ENCODE peak calls at places on chromosomes 4 and X, in four cellular contexts. P is SW480; O is activated CD4-positive, alpha-beta T cell treated with anti-CD3 and anti-CD28 coated beads for 48 hours; E is AG09309. N is an unnamed sample.

GRCh38 chr4:123589361-123589760 is 192.8 kb downstream of the SPRY1 start:
- DNase-seq in P (no peak), O (no peak), E (no peak), N (no peak)

GRCh38 chr4:89324671-89325070 is 17.1 kb upstream of the GPRIN3 start:
- DNase-seq in P (no peak), O (no peak), E (no peak), N (peak)

GRCh38 chrX:150074175-150074574 is 135.9 kb upstream of the EOLA2 start:
- DNase-seq in P (no peak), O (no peak), E (no peak), N (no peak)

GRCh38 chr4:137000432-137000831 is 531.9 kb downstream of the PCDH18 start:
- DNase-seq in P (no peak), O (no peak), E (no peak), N (no peak)

GRCh38 chr4:67674098-67674497 is 26.9 kb downstream of the UBA6 start:
- DNase-seq in P (no peak), O (no peak), E (no peak), N (no peak)

GRCh38 chrX:129957241-129958099 is 25.0 kb upstream of the BCORL1 start:
- DNase-seq in P (peak), O (peak), E (no peak), N (no peak)

GRCh38 chrX:41386222-41386990 is 52.4 kb downstream of the DDX3X start:
- DNase-seq in P (no peak), O (peak), E (no peak), N (no peak)

GRCh38 chrX:41705680-41706374 is 17.1 kb downstream of the GPR34 start:
- DNase-seq in P (no peak), O (no peak), E (no peak), N (no peak)

GRCh38 chr4:9825049-9825448 is 43.6 kb downstream of the DRD5 start:
- DNase-seq in P (no peak), O (peak), E (no peak), N (no peak)

GRCh38 chr4:139278450-139278849 is 1.6 kb downstream of the MGARP start:
- DNase-seq in P (no peak), O (no peak), E (no peak), N (no peak)

GRCh38 chrX:137342969-137343368 is 223.0 kb upstream of the ZIC3 start:
- DNase-seq in P (no peak), O (no peak), E (no peak), N (no peak)

GRCh38 chr4:86250616-86251015 is 109.2 kb downstream of the MAPK10 start:
- DNase-seq in P (no peak), O (no peak), E (no peak), N (no peak)

GRCh38 chr4:187294861-187295260 is 571.2 kb upstream of the FAT1 start:
- DNase-seq in P (no peak), O (no peak), E (no peak), N (no peak)

GRCh38 chrX:24081661-24082154 is 27.0 kb downstream of the EIF2S3 start:
- DNase-seq in P (peak), O (peak), E (no peak), N (peak)

GRCh38 chr4:184952522-184952921 is 65.8 kb upstream of the HELT start:
- DNase-seq in P (no peak), O (no peak), E (no peak), N (no peak)

GRCh38 chrX:13716455-13716854 is 18.0 kb downstream of the TRAPPC2 start:
- DNase-seq in P (no peak), O (no peak), E (no peak), N (no peak)

GRCh38 chrX:38923451-38923969 is 122.3 kb downstream of the MID1IP1 start:
- DNase-seq in P (no peak), O (no peak), E (no peak), N (no peak)

GRCh38 chr4:108370291-108370690 is 201.6 kb upstream of the LEF1 start:
- DNase-seq in P (no peak), O (peak), E (no peak), N (no peak)

GRCh38 chr4:81913427-81913878 is 441.7 kb upstream of the RASGEF1B start:
- DNase-seq in P (peak), O (peak), E (no peak), N (no peak)